ENCODE peak calls at places on chromosomes 12 and 14, in four cellular contexts. P, K, V and Z are unnamed samples.

GRCh38 chr12:26666286-26666685 is 166.7 kb downstream of the ITPR2 start:
- DNase-seq in P (no peak), K (no peak), V (no peak), Z (no peak)

GRCh38 chr12:73726881-73727280 is 810.8 kb upstream of the ATXN7L3B start:
- DNase-seq in P (no peak), K (no peak), V (no peak), Z (no peak)

GRCh38 chr14:32203928-32204357 is 874 bp upstream of the RNU6-8 start:
- DNase-seq in P (no peak), K (no peak), V (peak), Z (peak)

GRCh38 chr12:122094735-122095561 is 16.4 kb downstream of the MLXIP start:
- DNase-seq in P (no peak), K (no peak), V (no peak), Z (no peak)

GRCh38 chr14:100056964-100057817 is 8.0 kb upstream of the EVL start:
- DNase-seq in P (peak), K (peak), V (no peak), Z (no peak)

GRCh38 chr12:112370868-112371510 is 11.2 kb downstream of the HECTD4 start:
- DNase-seq in P (no peak), K (no peak), V (no peak), Z (no peak)

GRCh38 chr12:81128930-81129554 is 51.2 kb downstream of the ACSS3 start:
- DNase-seq in P (peak), K (peak), V (peak), Z (peak)

GRCh38 chr12:92349635-92350034 is 204.0 kb upstream of the BTG1 start:
- DNase-seq in P (no peak), K (no peak), V (no peak), Z (no peak)

GRCh38 chr14:105526781-105527380 is 498 bp downstream of the TMEM121 start:
- DNase-seq in P (no peak), K (no peak), V (no peak), Z (no peak)

GRCh38 chr12:112214064-112214463 is 88.7 kb downstream of the TRAFD1 start:
- DNase-seq in P (no peak), K (no peak), V (no peak), Z (no peak)

GRCh38 chr14:61911534-61911933 is 149.3 kb downstream of the SNAPC1 start:
- DNase-seq in P (no peak), K (no peak), V (no peak), Z (no peak)

GRCh38 chr14:89366580-89367448 is 50.2 kb downstream of the FOXN3 start:
- DNase-seq in P (no peak), K (no peak), V (no peak), Z (no peak)

GRCh38 chr12:123398177-123398916 is 14.4 kb downstream of the KMT5A start:
- DNase-seq in P (peak), K (no peak), V (peak), Z (peak)